ENCODE peak calls at places on chromosomes 1 and 21, in five cellular contexts. R is H1, D is HepG2, H is GM12878, Z is K562. O is an unnamed sample.
A peak's percentile ranks its signal among the peaks of the same experiment; 100 is the strongest.

GRCh38 chr1:163120372-163120771 is 51.2 kb downstream of the RGS4 start:
- DNase-seq in D (no peak), H (no peak), Z (no peak), R (no peak), O (no peak)

GRCh38 chr1:2134604-2135307 is 59.8 kb downstream of the FAAP20 start:
- DNase-seq in H (no peak), R (no peak), Z (no peak), D (peak; percentile 91), O (no peak)

GRCh38 chr1:33824971-33825370 is 38.9 kb upstream of the HMGB4 start:
- DNase-seq in H (no peak), R (no peak), D (no peak), Z (no peak), O (no peak)

GRCh38 chr1:84698718-84699117 is 8.5 kb upstream of the SSX2IP start:
- DNase-seq in R (no peak), Z (peak; percentile 38), H (no peak), D (no peak), O (peak; percentile 36)

GRCh38 chr21:37712204-37712934 is 203.9 kb downstream of the KCNJ6 start:
- DNase-seq in H (no peak), D (peak; percentile 41), R (peak; percentile 41), Z (peak; percentile 70), O (peak; percentile 53)

GRCh38 chr1:7690496-7691182 is 80.5 kb upstream of the VAMP3 start:
- DNase-seq in D (no peak), H (no peak), R (no peak), Z (no peak), O (no peak)

GRCh38 chr1:170285027-170285426 is 139.3 kb downstream of the NTMT2 start:
- DNase-seq in D (no peak), Z (no peak), H (no peak), R (no peak), O (no peak)

GRCh38 chr1:25811384-25812082 is 8.2 kb upstream of the MTFR1L start:
- DNase-seq in H (no peak), Z (no peak), R (no peak), D (no peak), O (no peak)

GRCh38 chr1:910881-911721 is 12.6 kb upstream of the SAMD11 start:
- DNase-seq in H (no peak), R (no peak), D (no peak), Z (peak; percentile 78), O (no peak)

GRCh38 chr1:78153092-78153736 is 107.4 kb downstream of the GIPC2 start:
- DNase-seq in H (no peak), R (no peak), D (no peak), Z (no peak), O (no peak)

GRCh38 chr1:93374334-93375106 is 28.8 kb downstream of the DR1 start:
- DNase-seq in D (no peak), Z (no peak), H (no peak), R (no peak), O (no peak)

GRCh38 chr1:193406901-193407300 is 220.5 kb upstream of the B3GALT2 start:
- DNase-seq in Z (peak; percentile 23), D (peak; percentile 28), H (no peak), R (no peak), O (peak; percentile 19)

GRCh38 chr1:221847676-221848075 is 105.8 kb upstream of the DUSP10 start:
- DNase-seq in R (no peak), H (no peak), D (no peak), Z (no peak), O (no peak)

GRCh38 chr1:176225485-176225884 is 18.4 kb upstream of the COP1 start:
- DNase-seq in R (no peak), H (no peak), D (no peak), Z (no peak), O (no peak)

GRCh38 chr1:182450087-182450486 is at the start of gene RGSL1:
- DNase-seq in D (no peak), Z (no peak), H (no peak), R (no peak), O (no peak)

GRCh38 chr1:247338723-247339270 is 7.1 kb upstream of the ZNF496 start:
- DNase-seq in H (no peak), D (peak; percentile 31), R (no peak), Z (no peak), O (no peak)

GRCh38 chr1:78577257-78578100 is 42.8 kb upstream of the IFI44L start:
- DNase-seq in Z (no peak), R (no peak), D (no peak), H (no peak), O (no peak)

GRCh38 chr21:27562303-27562702 is 595.4 kb upstream of the ADAMTS5 start:
- DNase-seq in H (no peak), R (no peak), D (no peak), Z (no peak), O (no peak)

GRCh38 chr21:27566521-27566920 is 599.6 kb upstream of the ADAMTS5 start:
- DNase-seq in Z (no peak), H (no peak), D (no peak), R (no peak), O (no peak)

GRCh38 chr21:27565418-27565817 is 598.5 kb upstream of the ADAMTS5 start:
- DNase-seq in R (no peak), Z (no peak), H (no peak), D (no peak), O (no peak)

GRCh38 chr21:27561116-27561515 is 594.2 kb upstream of the ADAMTS5 start:
- DNase-seq in R (no peak), Z (no peak), H (no peak), D (no peak), O (no peak)

DNA sequence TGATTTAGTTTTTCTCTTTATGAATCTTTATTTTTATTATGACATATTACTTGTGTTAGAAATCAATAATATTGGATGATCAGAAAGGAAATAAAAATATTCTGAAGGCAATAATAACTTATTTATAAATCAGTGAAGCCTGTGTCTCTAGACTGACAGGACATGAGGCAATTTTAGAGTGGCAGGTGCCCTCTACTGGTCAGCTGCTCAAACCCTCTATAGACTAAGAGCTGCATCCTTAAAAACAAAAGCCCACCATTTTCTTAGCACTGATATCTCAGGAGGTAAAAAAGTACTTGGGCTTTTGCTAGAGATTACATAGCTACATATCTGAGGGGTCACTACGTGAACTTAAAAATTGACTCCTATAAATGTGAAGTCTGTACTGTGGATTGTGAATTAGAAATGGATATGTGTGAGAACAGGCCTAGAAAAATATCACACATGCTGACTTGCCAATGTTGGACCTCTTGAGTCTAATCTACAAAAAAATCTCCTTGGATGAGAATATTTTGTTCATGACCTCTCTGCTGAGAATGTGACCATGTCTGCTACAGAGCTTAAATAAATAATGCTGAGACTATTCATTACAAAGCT is 597.9 kb upstream of the ADAMTS5 start:
- DNase-seq in D (no peak), R (peak; percentile 7), Z (peak; percentile 6), H (no peak), O (no peak)
- TF ChIP-seq SRF in D (no peak), R (no peak), Z (no peak), H (no peak), O (no peak)

DNA sequence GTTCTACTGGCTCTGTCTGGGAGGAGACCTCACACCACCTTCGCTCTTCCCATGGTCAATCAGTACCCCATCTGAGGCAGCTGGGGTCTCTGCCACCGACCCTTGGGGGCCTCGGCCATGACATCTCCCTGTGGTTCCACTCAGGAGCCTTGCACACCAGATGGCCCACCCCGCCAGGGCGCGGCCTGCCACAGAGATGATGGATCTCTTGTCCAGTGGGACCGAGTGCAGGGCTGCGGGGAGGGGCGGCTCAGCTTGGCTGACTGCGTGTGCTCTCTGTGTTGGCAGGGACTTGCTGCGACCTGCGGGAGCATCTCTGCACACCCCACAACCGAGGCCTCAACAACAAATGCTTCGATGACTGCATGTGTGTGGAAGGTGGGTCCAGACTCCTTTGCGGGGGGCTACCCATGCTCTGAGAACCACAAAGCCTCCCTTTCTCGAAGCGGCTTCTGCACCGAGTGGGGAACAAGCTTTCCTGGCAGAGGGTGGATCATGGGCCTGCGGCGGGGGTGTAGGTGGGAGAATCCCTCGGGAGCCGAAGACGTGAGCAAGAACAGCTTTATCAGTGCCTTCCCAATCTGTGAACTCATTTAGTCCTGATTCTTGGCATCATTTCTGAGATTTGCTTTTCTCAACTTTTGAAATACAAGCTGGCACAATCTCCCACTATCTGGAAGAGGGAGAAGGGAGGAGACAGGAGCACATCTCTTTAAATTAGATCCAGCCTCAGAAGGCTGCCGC is 20.9 kb upstream of the AGTRAP start:
- DNase-seq in D (no peak), Z (no peak), R (no peak), H (no peak), O (no peak)
- TF ChIP-seq SRF in D (no peak), Z (no peak), R (no peak), H (no peak), O (no peak)

DNA sequence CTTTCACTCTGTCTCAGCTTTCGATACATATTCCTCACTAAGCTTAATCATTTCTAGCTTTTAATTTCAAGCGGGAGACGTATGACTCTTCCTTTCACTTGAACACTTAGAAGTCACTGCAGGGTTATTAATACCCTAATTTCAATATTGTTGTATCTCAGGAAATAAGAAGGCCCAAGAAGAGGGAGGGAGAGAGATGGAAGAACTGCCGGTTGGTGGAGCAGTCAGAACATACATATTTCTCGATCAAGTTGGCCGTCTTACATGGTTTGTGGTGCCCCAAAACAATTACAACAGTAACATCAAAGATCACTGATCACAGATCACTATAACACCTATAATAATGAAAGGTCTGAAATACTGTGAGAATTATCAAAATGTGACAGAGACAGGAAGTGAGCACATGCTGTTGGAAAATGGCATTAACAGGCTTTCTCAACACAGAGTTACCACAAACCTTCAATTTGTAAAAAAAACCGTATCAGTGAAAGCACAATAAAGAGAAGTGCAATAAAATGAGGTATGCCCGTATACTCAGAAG is 145.4 kb upstream of the HP1BP3 start:
- DNase-seq in R (no peak), Z (no peak), H (peak; percentile 27), D (no peak), O (no peak)
- TF ChIP-seq SRF in R (no peak), Z (no peak), H (no peak), D (no peak), O (no peak)

GRCh38 chr1:228063251-228064191 is 19.0 kb upstream of the ARF1 start:
- DNase-seq in H (no peak), Z (no peak), R (no peak), D (no peak), O (no peak)
- TF ChIP-seq SRF in H (no peak), Z (no peak), R (no peak), D (no peak), O (no peak)